ENCODE peak calls at places on chromosome 19, in ten cellular contexts. K, Z, J, N, C, I, O, L, V and U are unnamed samples.
A peak's percentile ranks its signal among the peaks of the same experiment; 100 is the strongest.

GRCh38 chr19:29576043-29576442 is 30.0 kb upstream of the POP4 start:
- DNase-seq in K (no peak), Z (peak; percentile 5), J (no peak), N (no peak), C (no peak), I (no peak), O (no peak), L (no peak), V (no peak), U (no peak)

GRCh38 chr19:39599116-39599515 is 3.2 kb upstream of the LGALS13 start:
- DNase-seq in K (no peak), Z (peak; percentile 8), J (no peak), N (no peak), C (no peak), I (peak; percentile 42), O (no peak), L (peak; percentile 69), V (no peak), U (peak; percentile 18)

GRCh38 chr19:367963-368623 is 23.5 kb upstream of the MIER2 start:
- DNase-seq in K (no peak), Z (no peak), J (no peak), N (no peak), C (no peak), I (no peak), O (no peak), L (no peak), V (no peak), U (no peak)

GRCh38 chr19:15175609-15176008 is 25.2 kb downstream of the NOTCH3 start:
- DNase-seq in K (no peak), Z (no peak), J (no peak), N (no peak), C (no peak), I (no peak), O (no peak), L (no peak), V (no peak), U (no peak)

GRCh38 chr19:48969276-48970138 is 4.4 kb downstream of the FTL start:
- DNase-seq in K (no peak), Z (no peak), J (no peak), N (no peak), C (no peak), I (no peak), O (no peak), L (peak; percentile 77), V (no peak), U (no peak)

GRCh38 chr19:18987456-18987855 is 45.9 kb downstream of the SUGP2 start:
- DNase-seq in K (no peak), Z (no peak), J (no peak), N (no peak), C (no peak), I (no peak), O (no peak), L (no peak), V (no peak), U (no peak)

GRCh38 chr19:18542936-18543813 is at the start of gene FKBP8:
- DNase-seq in K (peak; percentile 95), Z (peak; percentile 85), J (peak; percentile 96), N (peak; percentile 95), C (peak; percentile 97), I (peak; percentile 92), O (peak; percentile 95), L (peak; percentile 97), V (peak; percentile 95), U (peak; percentile 98)

GRCh38 chr19:41649827-41650226 is 23.0 kb upstream of the CEACAM4 start:
- DNase-seq in K (no peak), Z (no peak), J (no peak), N (no peak), C (no peak), I (no peak), O (no peak), L (no peak), V (no peak), U (no peak)

DNA sequence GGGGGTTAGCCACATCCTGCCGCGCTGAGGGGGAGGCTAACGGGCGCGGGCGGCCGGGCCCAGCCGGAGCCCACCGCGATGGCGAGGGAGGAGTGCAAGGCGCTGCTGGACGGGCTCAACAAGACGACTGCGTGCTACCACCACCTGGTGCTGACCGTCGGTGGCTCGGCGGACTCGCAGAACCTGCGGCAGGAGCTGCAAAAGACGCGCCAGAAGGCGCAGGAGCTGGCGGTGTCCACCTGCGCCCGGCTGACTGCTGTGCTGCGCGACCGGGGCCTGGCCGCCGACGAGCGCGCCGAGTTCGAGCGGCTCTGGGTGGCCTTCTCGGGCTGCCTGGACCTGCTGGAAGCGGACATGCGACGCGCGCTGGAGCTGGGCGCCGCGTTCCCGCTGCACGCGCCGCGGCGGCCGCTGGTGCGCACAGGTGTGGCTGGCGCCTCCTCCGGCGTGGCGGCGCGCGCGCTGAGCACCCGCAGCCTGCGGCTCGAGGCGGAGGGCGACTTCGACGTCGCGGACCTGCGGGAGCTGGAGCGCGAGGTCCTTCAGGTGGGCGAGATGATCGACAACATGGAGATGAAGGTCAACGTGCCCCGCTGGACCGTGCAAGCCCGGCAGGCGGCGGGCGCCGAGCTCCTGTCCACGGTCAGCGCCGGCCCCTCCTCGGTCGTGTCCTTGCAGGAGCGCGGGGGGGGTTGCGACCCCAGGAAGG is 692 bp downstream of the RGS9BP start:
- DNase-seq in K (peak; percentile 42), Z (no peak), J (no peak), N (no peak), C (no peak), I (no peak), O (no peak), L (peak; percentile 62), V (peak; percentile 30), U (no peak)
- TF ChIP-seq CTCF in K (no peak), Z (no peak), J (no peak), N (no peak), C (no peak), I (no peak), O (peak; percentile 12), L (no peak), V (no peak), U (no peak)

GRCh38 chr19:3554254-3555083 is 2.9 kb downstream of the MFSD12 start:
- DNase-seq in K (no peak), Z (no peak), J (peak; percentile 50), N (no peak), C (no peak), I (no peak), O (no peak), L (no peak), V (no peak), U (no peak)

GRCh38 chr19:3557461-3558248 is at the start of gene MFSD12:
- DNase-seq in K (peak; percentile 97), Z (peak; percentile 88), J (peak; percentile 93), N (peak; percentile 96), C (peak; percentile 98), I (peak; percentile 95), O (peak; percentile 96), L (peak; percentile 98), V (peak; percentile 96), U (peak; percentile 100)

GRCh38 chr19:3555653-3556422 is 1.5 kb downstream of the MFSD12 start:
- DNase-seq in K (no peak), Z (no peak), J (no peak), N (no peak), C (no peak), I (no peak), O (peak; percentile 40), L (no peak), V (no peak), U (no peak)

GRCh38 chr19:3556423-3556977 is 886 bp downstream of the MFSD12 start:
- DNase-seq in K (no peak), Z (no peak), J (no peak), N (no peak), C (no peak), I (no peak), O (no peak), L (no peak), V (no peak), U (no peak)

DNA sequence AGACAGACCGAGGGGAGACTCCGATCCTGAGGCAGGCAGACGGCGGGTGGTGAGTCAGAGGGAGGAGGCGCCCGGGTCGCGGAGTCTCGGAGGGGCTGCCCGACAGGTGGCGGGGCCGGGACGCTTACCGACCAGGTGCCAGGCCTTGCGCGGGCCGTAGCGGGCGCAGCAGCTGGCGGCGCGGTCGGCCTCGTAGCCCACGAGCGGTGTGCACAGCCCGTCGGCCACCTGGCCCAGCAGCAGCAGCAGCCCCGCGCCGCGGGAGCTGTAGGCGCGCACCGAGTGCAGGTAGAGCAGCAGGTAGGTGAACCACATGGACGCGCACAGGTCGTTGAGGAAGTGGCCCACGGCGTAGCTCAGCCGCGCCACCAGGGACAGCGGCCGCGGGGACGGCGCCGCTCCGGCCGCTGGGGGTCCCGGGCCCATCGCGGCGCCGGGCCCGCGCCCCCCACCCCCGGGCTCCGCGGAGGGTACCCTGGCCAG is 367 bp downstream of the MFSD12 start:
- DNase-seq in K (peak; percentile 68), Z (no peak), J (peak; percentile 70), N (no peak), C (no peak), I (peak; percentile 23), O (peak; percentile 70), L (peak; percentile 51), V (peak; percentile 61), U (no peak)
- TF ChIP-seq CTCF in K (no peak), Z (no peak), J (no peak), N (no peak), C (no peak), I (no peak), O (peak; percentile 15), L (no peak), V (no peak), U (no peak)

GRCh38 chr19:10852941-10853340 is 4.7 kb downstream of the C19orf38 start:
- DNase-seq in K (no peak), Z (no peak), J (no peak), N (no peak), C (no peak), I (no peak), O (no peak), L (no peak), V (no peak), U (no peak)

GRCh38 chr19:10852098-10852800 is 4.0 kb downstream of the C19orf38 start:
- DNase-seq in K (no peak), Z (peak; percentile 76), J (no peak), N (no peak), C (no peak), I (peak; percentile 45), O (no peak), L (no peak), V (no peak), U (no peak)

GRCh38 chr19:10854350-10855089 is 6.3 kb downstream of the C19orf38 start:
- DNase-seq in K (no peak), Z (no peak), J (no peak), N (no peak), C (no peak), I (no peak), O (no peak), L (no peak), V (no peak), U (no peak)

GRCh38 chr19:10858204-10858828 is 10.1 kb downstream of the C19orf38 start:
- DNase-seq in K (peak; percentile 66), Z (no peak), J (no peak), N (no peak), C (no peak), I (peak; percentile 46), O (no peak), L (peak; percentile 79), V (no peak), U (peak; percentile 48)

DNA sequence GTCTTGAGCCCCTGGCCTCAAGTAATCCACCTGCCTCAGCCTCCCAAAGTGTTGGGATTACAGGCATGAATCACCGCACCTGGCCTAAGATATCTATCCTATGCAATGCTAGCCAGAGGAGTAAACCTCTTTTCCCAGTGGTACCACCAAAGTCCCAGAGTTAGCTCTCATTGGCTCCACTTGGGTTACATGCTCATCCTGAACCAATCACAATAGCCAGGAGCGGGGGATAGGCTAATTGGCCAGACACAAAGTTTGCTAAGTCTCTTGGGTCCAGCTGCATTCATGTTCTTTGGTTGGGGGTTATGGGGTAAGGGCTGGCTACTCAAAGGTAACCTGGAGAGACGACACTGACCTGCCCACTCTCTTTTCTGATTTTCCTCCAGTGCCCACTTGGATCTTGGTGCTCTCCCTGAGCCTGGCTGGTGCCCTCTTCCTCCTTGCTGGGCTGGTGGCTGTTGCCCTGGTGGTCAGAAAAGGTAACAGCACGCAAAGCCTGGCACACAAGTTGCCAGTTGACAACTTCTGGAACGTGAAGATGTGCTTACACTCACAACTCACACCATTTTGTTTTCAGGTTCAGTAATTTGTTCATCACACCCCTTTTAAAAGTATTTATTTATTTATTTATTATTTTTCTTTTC is 7.8 kb downstream of the C19orf38 start:
- DNase-seq in K (no peak), Z (no peak), J (no peak), N (no peak), C (no peak), I (peak; percentile 25), O (no peak), L (peak; percentile 77), V (no peak), U (no peak)
- TF ChIP-seq CTCF in K (peak; percentile 72), Z (peak; percentile 45), J (peak; percentile 40), N (no peak), C (peak; percentile 38), I (peak; percentile 43), O (peak; percentile 48), L (peak; percentile 66), V (peak; percentile 36), U (peak; percentile 27)

GRCh38 chr19:24029941-24030636 is 56.9 kb upstream of the ZNF254 start:
- DNase-seq in K (no peak), Z (no peak), J (no peak), N (no peak), C (no peak), I (no peak), O (no peak), L (peak; percentile 66), V (no peak), U (no peak)

GRCh38 chr19:24032651-24033050 is 54.3 kb upstream of the ZNF254 start:
- DNase-seq in K (no peak), Z (no peak), J (no peak), N (no peak), C (no peak), I (no peak), O (peak; percentile 48), L (no peak), V (no peak), U (no peak)

GRCh38 chr19:24033962-24034342 is 53.0 kb upstream of the ZNF254 start:
- DNase-seq in K (peak; percentile 39), Z (peak; percentile 65), J (no peak), N (peak; percentile 32), C (peak; percentile 92), I (peak; percentile 68), O (peak; percentile 72), L (peak; percentile 50), V (peak; percentile 57), U (peak; percentile 40)

DNA sequence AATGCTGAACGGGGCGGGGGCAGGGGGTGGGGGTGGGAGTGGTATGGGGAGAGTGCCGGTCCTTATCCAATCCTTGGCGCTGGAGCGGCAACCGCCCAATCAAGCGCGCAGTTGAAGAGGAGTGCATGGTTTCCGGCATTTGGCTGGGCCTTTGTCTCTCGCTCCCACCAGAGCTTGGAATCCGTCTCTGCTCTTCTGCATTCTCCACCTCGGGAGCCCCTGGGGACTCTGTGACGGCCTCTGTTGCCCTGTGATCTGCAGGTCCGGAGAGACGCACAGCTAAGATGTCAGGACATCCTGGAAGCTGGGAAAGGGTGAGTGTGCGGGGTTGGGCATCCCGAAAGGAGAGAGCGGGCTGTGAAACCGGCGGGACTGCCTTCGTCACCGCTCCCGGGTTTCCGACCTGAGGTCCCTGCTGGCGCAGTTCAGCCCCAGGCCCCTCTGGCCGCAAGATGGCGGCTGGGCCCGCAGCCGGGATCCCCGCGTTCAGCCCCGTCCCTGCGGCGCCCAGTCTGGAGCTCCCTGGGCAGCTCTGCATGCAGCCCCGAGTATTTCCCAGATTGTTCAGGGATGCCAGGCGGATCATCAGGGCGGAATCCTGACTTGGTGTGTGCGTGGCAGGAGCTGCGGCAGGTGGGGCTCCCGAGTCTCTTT is 53.6 kb upstream of the ZNF254 start:
- DNase-seq in K (peak; percentile 91), Z (peak; percentile 90), J (peak; percentile 75), N (peak; percentile 90), C (peak; percentile 97), I (peak; percentile 95), O (peak; percentile 92), L (peak; percentile 96), V (peak; percentile 88), U (peak; percentile 92)
- TF ChIP-seq CTCF in K (peak; percentile 10), Z (peak; percentile 3), J (no peak), N (no peak), C (no peak), I (peak; percentile 8), O (no peak), L (no peak), V (no peak), U (peak; percentile 15)